ENCODE peak calls at places on chromosomes 16 and 17, in nine cellular contexts. One of them, this sample, is unnamed.

GRCh38 chr17:78196712-78197111 is 9.6 kb downstream of the AFMID start:
- DNase-seq in H7: no peak
- DNase-seq in astrocyte of the spinal cord: no peak
- DNase-seq in fibroblast of lung: no peak
- DNase-seq in A549: no peak
- DNase-seq in cardiac fibroblast: no peak
- DNase-seq in stomach: no peak
- DNase-seq in body of pancreas: no peak
- DNase-seq in CD8-positive, alpha-beta T cell: no peak
- DNase-seq in this sample: no peak

GRCh38 chr16:8923199-8923598 is 40.5 kb downstream of the USP7 start:
- DNase-seq in H7: no peak
- DNase-seq in CD8-positive, alpha-beta T cell: no peak
- DNase-seq in cardiac fibroblast: no peak
- DNase-seq in astrocyte of the spinal cord: no peak
- DNase-seq in body of pancreas: no peak
- DNase-seq in fibroblast of lung: no peak
- DNase-seq in A549: no peak
- DNase-seq in stomach: no peak
- DNase-seq in this sample: no peak

GRCh38 chr16:86748643-86749042 is 170.3 kb downstream of the FOXL1 start:
- DNase-seq in CD8-positive, alpha-beta T cell: no peak
- DNase-seq in A549: no peak
- DNase-seq in H7: no peak
- DNase-seq in stomach: no peak
- DNase-seq in cardiac fibroblast: no peak
- DNase-seq in astrocyte of the spinal cord: no peak
- DNase-seq in body of pancreas: no peak
- DNase-seq in fibroblast of lung: no peak
- DNase-seq in this sample: no peak

GRCh38 chr17:41421116-41421515 is 3.3 kb downstream of the KRT37 start:
- DNase-seq in CD8-positive, alpha-beta T cell: no peak
- DNase-seq in cardiac fibroblast: peak
- DNase-seq in A549: no peak
- DNase-seq in stomach: no peak
- DNase-seq in astrocyte of the spinal cord: no peak
- DNase-seq in body of pancreas: no peak
- DNase-seq in H7: no peak
- DNase-seq in fibroblast of lung: no peak
- DNase-seq in this sample: peak

GRCh38 chr17:60107526-60108257 is 29.0 kb upstream of the HEATR6 start:
- DNase-seq in A549: no peak
- DNase-seq in H7: no peak
- DNase-seq in fibroblast of lung: no peak
- DNase-seq in CD8-positive, alpha-beta T cell: no peak
- DNase-seq in stomach: no peak
- DNase-seq in astrocyte of the spinal cord: no peak
- DNase-seq in body of pancreas: no peak
- DNase-seq in cardiac fibroblast: peak
- DNase-seq in this sample: peak

GRCh38 chr17:64320613-64321553 is 57.8 kb upstream of the TEX2 start:
- DNase-seq in H7: peak
- DNase-seq in body of pancreas: peak
- DNase-seq in CD8-positive, alpha-beta T cell: peak
- DNase-seq in fibroblast of lung: peak
- DNase-seq in stomach: peak
- DNase-seq in A549: peak
- DNase-seq in cardiac fibroblast: peak
- DNase-seq in astrocyte of the spinal cord: peak
- DNase-seq in this sample: peak

GRCh38 chr16:85612191-85612800 is 826 bp upstream of the GSE1 start:
- DNase-seq in stomach: peak
- DNase-seq in CD8-positive, alpha-beta T cell: no peak
- DNase-seq in A549: peak
- DNase-seq in H7: peak
- DNase-seq in cardiac fibroblast: peak
- DNase-seq in body of pancreas: peak
- DNase-seq in astrocyte of the spinal cord: peak
- DNase-seq in fibroblast of lung: peak
- DNase-seq in this sample: peak

GRCh38 chr16:85583491-85584181 is 29.5 kb upstream of the GSE1 start:
- DNase-seq in CD8-positive, alpha-beta T cell: peak
- DNase-seq in astrocyte of the spinal cord: peak
- DNase-seq in fibroblast of lung: peak
- DNase-seq in H7: peak
- DNase-seq in stomach: no peak
- DNase-seq in body of pancreas: no peak
- DNase-seq in A549: no peak
- DNase-seq in cardiac fibroblast: peak
- DNase-seq in this sample: peak

GRCh38 chr16:58217341-58217925 is 19.5 kb upstream of the CSNK2A2 start:
- DNase-seq in H7: no peak
- DNase-seq in astrocyte of the spinal cord: no peak
- DNase-seq in CD8-positive, alpha-beta T cell: no peak
- DNase-seq in A549: no peak
- DNase-seq in cardiac fibroblast: no peak
- DNase-seq in body of pancreas: no peak
- DNase-seq in stomach: no peak
- DNase-seq in fibroblast of lung: no peak
- DNase-seq in this sample: no peak

GRCh38 chr17:9002610-9003354 is 18.5 kb upstream of the NTN1 start:
- DNase-seq in fibroblast of lung: no peak
- DNase-seq in body of pancreas: peak
- DNase-seq in H7: peak
- DNase-seq in CD8-positive, alpha-beta T cell: no peak
- DNase-seq in stomach: no peak
- DNase-seq in A549: peak
- DNase-seq in astrocyte of the spinal cord: no peak
- DNase-seq in cardiac fibroblast: no peak
- DNase-seq in this sample: no peak

GRCh38 chr16:4517812-4518211 is 20.8 kb downstream of the CDIP1 start:
- DNase-seq in body of pancreas: peak
- DNase-seq in astrocyte of the spinal cord: peak
- DNase-seq in A549: peak
- DNase-seq in cardiac fibroblast: peak
- DNase-seq in H7: peak
- DNase-seq in CD8-positive, alpha-beta T cell: no peak
- DNase-seq in stomach: no peak
- DNase-seq in fibroblast of lung: peak
- DNase-seq in this sample: peak

DNA sequence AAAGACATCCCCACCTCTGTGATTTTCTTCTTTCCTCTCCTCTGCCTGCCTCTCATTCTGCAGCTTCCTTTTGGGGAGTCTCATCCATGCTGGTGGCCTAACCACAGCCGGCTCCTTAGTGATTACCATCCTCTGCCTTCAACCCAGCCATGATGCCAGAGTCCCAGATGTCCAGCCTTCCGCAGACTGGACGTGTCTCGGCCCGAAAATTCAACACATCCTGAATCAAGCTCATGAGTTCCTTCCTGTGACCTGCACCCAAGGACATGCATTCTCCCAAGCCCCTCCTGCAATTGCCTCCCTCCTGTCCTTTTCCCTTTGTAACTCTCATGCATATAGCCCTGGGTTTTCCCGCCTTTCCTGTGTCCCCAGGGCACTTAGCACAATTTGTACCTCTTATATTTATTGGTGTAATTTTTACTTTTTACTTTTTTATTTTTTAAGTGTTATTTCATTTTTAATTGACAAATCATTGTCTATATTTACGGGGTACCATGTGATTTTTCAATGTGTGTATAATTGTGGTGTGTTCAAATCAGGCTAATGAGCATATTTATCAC is 1.2 kb upstream of the SLC13A5 start:
- DNase-seq in stomach: no peak
- DNase-seq in cardiac fibroblast: no peak
- DNase-seq in body of pancreas: no peak
- DNase-seq in H7: no peak
- DNase-seq in A549: no peak
- DNase-seq in fibroblast of lung: no peak
- DNase-seq in astrocyte of the spinal cord: no peak
- DNase-seq in CD8-positive, alpha-beta T cell: no peak
- DNase-seq in this sample: no peak
- H3K4me3 ChIP-seq in stomach: no peak
- H3K4me3 ChIP-seq in cardiac fibroblast: no peak
- H3K4me3 ChIP-seq in body of pancreas: no peak
- H3K4me3 ChIP-seq in H7: peak
- H3K4me3 ChIP-seq in A549: no peak
- H3K4me3 ChIP-seq in fibroblast of lung: no peak
- H3K4me3 ChIP-seq in astrocyte of the spinal cord: no peak
- H3K4me3 ChIP-seq in CD8-positive, alpha-beta T cell: no peak
- H3K4me3 ChIP-seq in this sample: no peak

GRCh38 chr17:79779661-79780365 is 1.9 kb downstream of the CBX2 start:
- DNase-seq in body of pancreas: no peak
- DNase-seq in A549: no peak
- DNase-seq in cardiac fibroblast: no peak
- DNase-seq in astrocyte of the spinal cord: no peak
- DNase-seq in H7: peak
- DNase-seq in fibroblast of lung: no peak
- DNase-seq in CD8-positive, alpha-beta T cell: no peak
- DNase-seq in stomach: no peak
- DNase-seq in this sample: no peak

GRCh38 chr17:79777844-79778503 is at the start of gene CBX2:
- DNase-seq in CD8-positive, alpha-beta T cell: peak
- DNase-seq in stomach: peak
- DNase-seq in cardiac fibroblast: peak
- DNase-seq in A549: peak
- DNase-seq in H7: peak
- DNase-seq in body of pancreas: peak
- DNase-seq in astrocyte of the spinal cord: peak
- DNase-seq in fibroblast of lung: peak
- DNase-seq in this sample: peak

GRCh38 chr17:79778504-79779087 is 648 bp downstream of the CBX2 start:
- DNase-seq in H7: peak
- DNase-seq in A549: no peak
- DNase-seq in stomach: no peak
- DNase-seq in cardiac fibroblast: no peak
- DNase-seq in astrocyte of the spinal cord: no peak
- DNase-seq in CD8-positive, alpha-beta T cell: no peak
- DNase-seq in fibroblast of lung: no peak
- DNase-seq in body of pancreas: no peak
- DNase-seq in this sample: no peak

GRCh38 chr17:79777166-79777843 is 643 bp upstream of the CBX2 start:
- DNase-seq in stomach: peak
- DNase-seq in A549: peak
- DNase-seq in astrocyte of the spinal cord: no peak
- DNase-seq in body of pancreas: peak
- DNase-seq in fibroblast of lung: peak
- DNase-seq in H7: peak
- DNase-seq in CD8-positive, alpha-beta T cell: peak
- DNase-seq in cardiac fibroblast: peak
- DNase-seq in this sample: peak

GRCh38 chr17:79779088-79779529 is 1.2 kb downstream of the CBX2 start:
- DNase-seq in astrocyte of the spinal cord: no peak
- DNase-seq in body of pancreas: no peak
- DNase-seq in A549: no peak
- DNase-seq in stomach: no peak
- DNase-seq in H7: peak
- DNase-seq in cardiac fibroblast: no peak
- DNase-seq in fibroblast of lung: no peak
- DNase-seq in CD8-positive, alpha-beta T cell: no peak
- DNase-seq in this sample: no peak
- H3K4me3 ChIP-seq in astrocyte of the spinal cord: peak
- H3K4me3 ChIP-seq in body of pancreas: no peak
- H3K4me3 ChIP-seq in A549: peak
- H3K4me3 ChIP-seq in stomach: no peak
- H3K4me3 ChIP-seq in H7: peak
- H3K4me3 ChIP-seq in cardiac fibroblast: peak
- H3K4me3 ChIP-seq in fibroblast of lung: peak
- H3K4me3 ChIP-seq in CD8-positive, alpha-beta T cell: peak
- H3K4me3 ChIP-seq in this sample: peak

GRCh38 chr17:80819422-80820164 is 172.0 kb upstream of the CHMP6 start:
- DNase-seq in body of pancreas: no peak
- DNase-seq in fibroblast of lung: no peak
- DNase-seq in CD8-positive, alpha-beta T cell: no peak
- DNase-seq in H7: peak
- DNase-seq in A549: no peak
- DNase-seq in cardiac fibroblast: no peak
- DNase-seq in astrocyte of the spinal cord: no peak
- DNase-seq in stomach: no peak
- DNase-seq in this sample: no peak

GRCh38 chr17:80821546-80821945 is 170.1 kb upstream of the CHMP6 start:
- DNase-seq in stomach: no peak
- DNase-seq in H7: no peak
- DNase-seq in body of pancreas: no peak
- DNase-seq in astrocyte of the spinal cord: no peak
- DNase-seq in CD8-positive, alpha-beta T cell: no peak
- DNase-seq in A549: no peak
- DNase-seq in fibroblast of lung: no peak
- DNase-seq in cardiac fibroblast: no peak
- DNase-seq in this sample: no peak

GRCh38 chr17:80822021-80822699 is 169.5 kb upstream of the CHMP6 start:
- DNase-seq in body of pancreas: no peak
- DNase-seq in fibroblast of lung: no peak
- DNase-seq in stomach: no peak
- DNase-seq in H7: peak
- DNase-seq in cardiac fibroblast: no peak
- DNase-seq in CD8-positive, alpha-beta T cell: no peak
- DNase-seq in A549: no peak
- DNase-seq in astrocyte of the spinal cord: no peak
- DNase-seq in this sample: no peak

GRCh38 chr17:80818871-80819270 is 172.8 kb upstream of the CHMP6 start:
- DNase-seq in cardiac fibroblast: no peak
- DNase-seq in astrocyte of the spinal cord: no peak
- DNase-seq in A549: no peak
- DNase-seq in CD8-positive, alpha-beta T cell: no peak
- DNase-seq in stomach: no peak
- DNase-seq in H7: peak
- DNase-seq in fibroblast of lung: no peak
- DNase-seq in body of pancreas: no peak
- DNase-seq in this sample: no peak

DNA sequence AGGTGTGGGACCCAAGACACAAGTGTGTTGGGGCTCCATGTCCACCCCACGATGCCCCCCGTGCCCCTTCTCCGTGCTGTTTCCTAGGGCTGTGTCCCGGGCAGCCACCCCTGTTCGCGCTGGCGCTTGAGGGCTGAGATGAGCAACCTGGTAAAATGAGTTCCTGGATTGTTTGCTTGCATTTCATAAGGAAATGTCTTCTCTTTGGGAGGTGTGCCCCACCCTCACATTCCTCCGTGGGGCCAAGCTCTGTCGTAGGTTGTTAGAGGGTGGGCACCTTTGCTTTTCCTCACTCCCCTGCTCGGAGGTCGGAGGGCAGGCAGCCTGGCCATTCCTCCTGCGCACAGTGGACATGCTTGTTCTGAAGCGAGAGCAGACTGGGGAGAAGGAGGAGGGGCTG is 171.3 kb upstream of the CHMP6 start:
- DNase-seq in body of pancreas: no peak
- DNase-seq in astrocyte of the spinal cord: no peak
- DNase-seq in cardiac fibroblast: no peak
- DNase-seq in fibroblast of lung: no peak
- DNase-seq in A549: no peak
- DNase-seq in H7: peak
- DNase-seq in CD8-positive, alpha-beta T cell: no peak
- DNase-seq in stomach: no peak
- DNase-seq in this sample: no peak
- H3K4me3 ChIP-seq in body of pancreas: no peak
- H3K4me3 ChIP-seq in astrocyte of the spinal cord: no peak
- H3K4me3 ChIP-seq in cardiac fibroblast: no peak
- H3K4me3 ChIP-seq in fibroblast of lung: no peak
- H3K4me3 ChIP-seq in A549: no peak
- H3K4me3 ChIP-seq in H7: no peak
- H3K4me3 ChIP-seq in CD8-positive, alpha-beta T cell: no peak
- H3K4me3 ChIP-seq in stomach: no peak
- H3K4me3 ChIP-seq in this sample: no peak

GRCh38 chr16:30947533-30948086 is 1.3 kb upstream of the ORAI3 start:
- DNase-seq in stomach: no peak
- DNase-seq in body of pancreas: no peak
- DNase-seq in H7: peak
- DNase-seq in A549: no peak
- DNase-seq in cardiac fibroblast: no peak
- DNase-seq in astrocyte of the spinal cord: no peak
- DNase-seq in CD8-positive, alpha-beta T cell: no peak
- DNase-seq in fibroblast of lung: no peak
- DNase-seq in this sample: no peak
- H3K4me3 ChIP-seq in stomach: peak
- H3K4me3 ChIP-seq in body of pancreas: no peak
- H3K4me3 ChIP-seq in H7: peak
- H3K4me3 ChIP-seq in A549: no peak
- H3K4me3 ChIP-seq in cardiac fibroblast: no peak
- H3K4me3 ChIP-seq in astrocyte of the spinal cord: no peak
- H3K4me3 ChIP-seq in CD8-positive, alpha-beta T cell: no peak
- H3K4me3 ChIP-seq in fibroblast of lung: no peak
- H3K4me3 ChIP-seq in this sample: no peak

This sample was measured in fibroblast of pulmonary artery.